ENCODE peak calls at places on chromosome 21, in four cellular contexts. N is body of pancreas, J is AG04450, C is AG09309. A is an unnamed sample.

GRCh38 chr21:43024737-43025136 is 50.4 kb downstream of the PKNOX1 start:
- DNase-seq in N (no peak), J (no peak), C (no peak), A (no peak)

GRCh38 chr21:33682992-33683627 is 40.8 kb downstream of the ITSN1 start:
- DNase-seq in N (no peak), J (peak; percentile 39), C (peak; percentile 68), A (peak; percentile 68)

GRCh38 chr21:27269646-27270045 is 302.8 kb upstream of the ADAMTS5 start:
- DNase-seq in N (no peak), J (peak; percentile 69), C (peak; percentile 78), A (peak; percentile 51)

GRCh38 chr21:14303731-14304488 is 79.0 kb downstream of the HSPA13 start:
- DNase-seq in N (no peak), J (no peak), C (no peak), A (no peak)

GRCh38 chr21:42337830-42338729 is 12.7 kb downstream of the TFF2 start:
- DNase-seq in N (peak; percentile 85), J (no peak), C (no peak), A (no peak)

GRCh38 chr21:26846036-26846931 is 1.1 kb upstream of the ADAMTS1 start:
- DNase-seq in N (peak; percentile 71), J (no peak), C (no peak), A (no peak)

GRCh38 chr21:14838400-14838799 is 226.4 kb downstream of the NRIP1 start:
- DNase-seq in N (no peak), J (no peak), C (no peak), A (no peak)

GRCh38 chr21:32167513-32167912 is 111.3 kb downstream of the MIS18A start:
- DNase-seq in N (no peak), J (no peak), C (no peak), A (no peak)

GRCh38 chr21:15730484-15731242 is 881 bp downstream of the USP25 start:
- DNase-seq in N (peak; percentile 20), J (no peak), C (no peak), A (no peak)

GRCh38 chr21:25170681-25171080 is 436.6 kb downstream of the MRPL39 start:
- DNase-seq in N (no peak), J (no peak), C (no peak), A (no peak)

GRCh38 chr21:24903954-24904635 is 703.2 kb downstream of the MRPL39 start:
- DNase-seq in N (no peak), J (no peak), C (no peak), A (no peak)

GRCh38 chr21:42527127-42527488 is 13.5 kb downstream of the SLC37A1 start:
- DNase-seq in N (no peak), J (no peak), C (no peak), A (no peak)

GRCh38 chr21:38384675-38385074 is 113.6 kb downstream of the ERG start:
- DNase-seq in N (peak; percentile 33), J (no peak), C (no peak), A (no peak)
- H3K4me3 ChIP-seq in N (no peak overlapping the region), J (no peak overlapping the region), C (no peak overlapping the region), A (no peak overlapping the region)

GRCh38 chr21:34889287-34889536 is 159.9 kb downstream of the RUNX1 start:
- DNase-seq in N (peak; percentile 44), J (no peak), C (no peak), A (no peak)

GRCh38 chr21:34886554-34887385 is 162.3 kb downstream of the RUNX1 start:
- DNase-seq in N (peak; percentile 22), J (no peak), C (no peak), A (no peak)

GRCh38 chr21:34888569-34889286 is 160.4 kb downstream of the RUNX1 start:
- DNase-seq in N (peak; percentile 96), J (peak; percentile 92), C (peak; percentile 86), A (peak; percentile 76)

GRCh38 chr21:34889537-34890257 is 159.4 kb downstream of the RUNX1 start:
- DNase-seq in N (peak; percentile 72), J (no peak), C (no peak), A (no peak)

GRCh38 chr21:34887729-34888568 is 161.2 kb downstream of the RUNX1 start:
- DNase-seq in N (peak; percentile 83), J (peak; percentile 93), C (peak; percentile 93), A (peak; percentile 80)
- TF ChIP-seq CTCF in N (no peak), J (no peak), C (no peak), A (no peak)

GRCh38 chr21:44838951-44839350 is 21.1 kb upstream of the SUMO3 start:
- DNase-seq in N (no peak), J (no peak), C (no peak), A (no peak)
- H3K4me3 ChIP-seq in N (no peak overlapping the region), J (no peak overlapping the region), C (no peak overlapping the region), A (no peak overlapping the region)

GRCh38 chr21:18164933-18165332 is 79.7 kb upstream of the CHODL start:
- DNase-seq in N (no peak), J (no peak), C (no peak), A (no peak)
- TF ChIP-seq CTCF in N (no peak), J (no peak), C (no peak), A (no peak)

GRCh38 chr21:36470294-36470693 is 9.6 kb downstream of the CLDN14 start:
- DNase-seq in N (no peak), J (no peak), C (no peak), A (no peak)

GRCh38 chr21:36473203-36473602 is 6.7 kb downstream of the CLDN14 start:
- DNase-seq in N (no peak), J (no peak), C (no peak), A (no peak)

GRCh38 chr21:36472377-36472776 is 7.5 kb downstream of the CLDN14 start:
- DNase-seq in N (no peak), J (no peak), C (no peak), A (no peak)

GRCh38 chr21:36474591-36474990 is 5.3 kb downstream of the CLDN14 start:
- DNase-seq in N (no peak), J (no peak), C (no peak), A (no peak)

DNA sequence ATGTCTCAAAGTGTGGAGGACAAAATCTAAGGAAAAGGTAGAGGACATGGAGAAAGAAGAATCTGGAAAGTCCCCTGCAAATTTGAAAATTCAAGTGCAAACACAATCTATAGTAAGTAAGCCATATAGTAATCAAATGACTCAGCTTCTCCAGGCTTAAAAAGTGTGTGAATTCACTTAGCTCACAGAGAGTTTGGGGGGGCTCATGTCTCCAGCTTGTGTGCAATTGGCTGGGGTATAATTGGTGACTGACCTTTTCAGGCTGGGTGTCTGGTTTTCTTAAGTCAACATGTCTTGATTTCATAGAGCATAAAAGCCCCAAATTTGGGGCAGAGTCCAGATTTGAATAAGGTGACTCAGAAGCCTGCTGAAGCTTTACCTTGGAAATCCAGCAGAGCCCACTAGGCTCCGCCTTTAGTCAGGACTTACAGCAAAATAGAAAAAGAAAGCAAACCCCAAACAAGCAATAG is 8.6 kb downstream of the CLDN14 start:
- DNase-seq in N (no peak), J (no peak), C (no peak), A (no peak)
- H3K4me3 ChIP-seq in N (no peak overlapping the region), J (no peak overlapping the region), C (no peak overlapping the region), A (no peak overlapping the region)

DNA sequence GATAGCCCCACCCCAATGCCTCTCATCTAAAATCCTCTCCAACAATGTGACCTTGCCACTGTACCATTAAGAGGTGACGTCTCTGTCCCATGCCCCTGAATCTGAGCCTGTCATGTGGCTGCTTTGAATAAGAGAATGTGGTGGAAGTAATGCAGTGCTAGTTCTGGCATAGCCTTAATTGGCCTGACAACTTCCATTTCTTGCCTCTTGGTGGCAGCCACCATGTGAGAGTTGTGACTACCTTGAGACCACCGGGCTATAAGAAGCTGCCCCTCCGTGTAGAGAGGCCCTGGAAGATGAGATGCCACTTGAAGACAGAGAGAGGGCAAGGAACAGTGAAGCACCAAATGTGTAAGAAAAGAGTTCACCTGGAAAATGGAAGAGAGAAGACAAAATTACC is 95.4 kb downstream of the POFUT2 start:
- DNase-seq in N (no peak), J (no peak), C (no peak), A (no peak)
- TF ChIP-seq CTCF in N (no peak), J (no peak), C (no peak), A (no peak)

A was measured in BJ.